ENCODE peak calls at places on chromosomes 13 and 19, in four cellular contexts. C, M, O and B are unnamed samples.
A peak's percentile ranks its signal among the peaks of the same experiment; 100 is the strongest.

GRCh38 chr13:30577381-30577780 is 40.3 kb upstream of the USPL1 start:
- DNase-seq in M (peak; percentile 13), C (peak; percentile 72), O (peak; percentile 65), B (no peak)

GRCh38 chr19:16957151-16957662 is 68.4 kb downstream of the F2RL3 start:
- DNase-seq in C (no peak), O (no peak), M (no peak), B (no peak)

GRCh38 chr13:50677687-50678463 is 165.6 kb downstream of the DLEU7 start:
- DNase-seq in M (no peak), O (no peak), C (no peak), B (no peak)

GRCh38 chr13:20182231-20182846 is 10.4 kb downstream of the GJB2 start:
- DNase-seq in C (peak; percentile 35), M (peak; percentile 63), O (peak; percentile 63), B (peak; percentile 46)

GRCh38 chr19:2627319-2627829 is 75.1 kb downstream of the GNG7 start:
- DNase-seq in O (no peak), C (no peak), M (peak; percentile 68), B (no peak)

GRCh38 chr13:43804461-43805070 is 17.8 kb upstream of the ENOX1 start:
- DNase-seq in M (peak; percentile 39), C (peak; percentile 13), O (peak; percentile 36), B (no peak)

GRCh38 chr13:90188237-90188636 is 1159.2 kb upstream of the MIR17HG start:
- DNase-seq in C (no peak), M (no peak), O (no peak), B (no peak)

GRCh38 chr13:46632171-46632570 is 79.2 kb downstream of the LRCH1 start:
- DNase-seq in C (no peak), M (no peak), O (no peak), B (no peak)

GRCh38 chr19:4130635-4131438 is 6.9 kb upstream of the MAP2K2 start:
- DNase-seq in M (peak; percentile 93), C (no peak), O (peak; percentile 90), B (no peak)

GRCh38 chr13:20125129-20125782 is 35.6 kb downstream of the GJA3 start:
- DNase-seq in O (no peak), C (no peak), M (no peak), B (no peak)

GRCh38 chr19:53103141-53103902 is at the start of gene ZNF160:
- DNase-seq in C (peak; percentile 89), M (peak; percentile 80), O (peak; percentile 98), B (peak; percentile 99)

GRCh38 chr19:7605490-7606222 is 10.0 kb downstream of the CAMSAP3 start:
- DNase-seq in M (peak; percentile 57), O (peak; percentile 98), C (peak; percentile 9), B (peak; percentile 89)

GRCh38 chr19:8461891-8462290 is 17.1 kb downstream of the HNRNPM start:
- DNase-seq in O (no peak), M (no peak), C (no peak), B (no peak)

DNA sequence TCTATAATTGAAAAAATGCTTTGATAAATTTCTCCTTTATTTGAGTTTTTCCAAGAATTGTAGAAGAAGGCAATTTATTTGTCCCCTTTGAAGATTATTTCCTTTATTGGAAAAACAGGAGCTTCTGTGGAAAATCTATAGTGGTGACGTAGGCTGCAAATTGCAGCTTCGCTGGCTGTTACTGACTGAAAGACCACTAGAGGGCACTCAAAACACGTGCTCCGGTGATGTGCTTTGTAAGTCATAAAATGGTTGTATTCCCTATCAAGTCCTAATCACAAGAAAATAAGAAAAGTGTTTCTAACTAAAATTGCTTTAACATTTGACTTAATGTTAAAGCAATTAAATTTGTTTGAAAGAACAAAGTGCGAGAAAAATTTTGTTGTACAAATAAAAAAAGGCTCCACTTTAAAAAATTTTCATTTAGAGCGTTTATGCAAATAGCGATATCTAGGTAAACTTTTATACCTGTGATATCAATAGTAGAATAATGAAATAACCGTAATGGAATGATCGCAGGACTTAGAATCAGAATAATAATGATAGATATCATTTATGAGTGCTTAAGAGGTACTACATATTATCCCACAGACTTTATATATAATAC is 638.2 kb upstream of the SPRY2 start:
- DNase-seq in O (peak; percentile 57), C (peak; percentile 11), M (peak; percentile 57), B (peak; percentile 53)
- TF ChIP-seq CBFB in O (no peak), C (no peak), M (no peak), B (no peak)

GRCh38 chr19:45070861-45071544 is 5.3 kb downstream of the ZNF296 start:
- DNase-seq in M (no peak), C (no peak), O (no peak), B (no peak)

GRCh38 chr19:45068041-45068440 is 8.2 kb downstream of the ZNF296 start:
- DNase-seq in C (no peak), M (no peak), O (no peak), B (no peak)

GRCh38 chr19:45070214-45070613 is 6.1 kb downstream of the ZNF296 start:
- DNase-seq in C (no peak), M (no peak), O (no peak), B (no peak)

GRCh38 chr19:45066921-45067661 is 9.2 kb downstream of the ZNF296 start:
- DNase-seq in M (no peak), O (no peak), C (no peak), B (no peak)

DNA sequence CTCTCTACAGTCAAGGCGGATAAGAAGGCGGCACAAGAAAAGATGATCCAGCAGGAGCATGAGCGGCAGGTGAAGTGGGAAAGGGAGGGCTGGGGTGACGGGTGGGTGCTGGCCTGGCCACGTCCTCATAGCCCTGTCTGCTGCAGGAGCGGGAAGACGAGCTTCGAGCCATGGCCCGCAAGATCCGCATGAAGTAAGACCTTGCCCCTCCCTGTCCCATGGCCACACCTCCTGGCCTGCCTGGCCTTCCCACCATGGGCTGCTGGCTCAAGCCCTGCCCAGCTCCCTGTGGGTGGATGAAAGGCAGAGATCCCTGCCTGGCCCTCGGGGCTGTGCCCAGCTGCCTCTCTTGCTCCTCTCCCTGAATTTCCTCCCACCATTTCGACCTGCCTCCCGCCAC is 7.2 kb downstream of the ZNF296 start:
- DNase-seq in C (no peak), M (no peak), O (peak; percentile 30), B (peak; percentile 66)
- TF ChIP-seq CBFB in C (no peak), M (no peak), O (no peak), B (no peak)

GRCh38 chr13:101523732-101524131 is 71.3 kb downstream of the ITGBL1 start:
- DNase-seq in C (no peak), M (no peak), O (no peak), B (no peak)

GRCh38 chr13:101522607-101523006 is 70.1 kb downstream of the ITGBL1 start:
- DNase-seq in C (no peak), O (no peak), M (peak; percentile 1), B (no peak)

GRCh38 chr13:101521371-101521770 is 68.9 kb downstream of the ITGBL1 start:
- DNase-seq in O (no peak), C (no peak), M (no peak), B (no peak)

GRCh38 chr13:101523154-101523669 is 70.7 kb downstream of the ITGBL1 start:
- DNase-seq in O (no peak), M (no peak), C (no peak), B (no peak)

GRCh38 chr13:101520672-101521071 is 68.2 kb downstream of the ITGBL1 start:
- DNase-seq in O (no peak), M (no peak), C (no peak), B (no peak)
- TF ChIP-seq CBFB in O (no peak), M (no peak), C (no peak), B (no peak)

GRCh38 chr13:72651196-72651595 is 76.2 kb downstream of the MZT1 start:
- DNase-seq in O (no peak), C (no peak), M (peak; percentile 17), B (no peak)

GRCh38 chr13:72657379-72657778 is 70.0 kb downstream of the MZT1 start:
- DNase-seq in M (no peak), O (no peak), C (no peak), B (no peak)

GRCh38 chr13:72648513-72649065 is 78.8 kb downstream of the MZT1 start:
- DNase-seq in C (no peak), M (no peak), O (peak; percentile 3), B (no peak)

GRCh38 chr13:72656357-72656756 is 71.1 kb downstream of the MZT1 start:
- DNase-seq in M (no peak), C (no peak), O (no peak), B (no peak)

GRCh38 chr13:72652681-72653080 is 74.7 kb downstream of the MZT1 start:
- DNase-seq in O (no peak), C (no peak), M (no peak), B (no peak)
- TF ChIP-seq CBFB in O (no peak), C (no peak), M (no peak), B (no peak)

DNA sequence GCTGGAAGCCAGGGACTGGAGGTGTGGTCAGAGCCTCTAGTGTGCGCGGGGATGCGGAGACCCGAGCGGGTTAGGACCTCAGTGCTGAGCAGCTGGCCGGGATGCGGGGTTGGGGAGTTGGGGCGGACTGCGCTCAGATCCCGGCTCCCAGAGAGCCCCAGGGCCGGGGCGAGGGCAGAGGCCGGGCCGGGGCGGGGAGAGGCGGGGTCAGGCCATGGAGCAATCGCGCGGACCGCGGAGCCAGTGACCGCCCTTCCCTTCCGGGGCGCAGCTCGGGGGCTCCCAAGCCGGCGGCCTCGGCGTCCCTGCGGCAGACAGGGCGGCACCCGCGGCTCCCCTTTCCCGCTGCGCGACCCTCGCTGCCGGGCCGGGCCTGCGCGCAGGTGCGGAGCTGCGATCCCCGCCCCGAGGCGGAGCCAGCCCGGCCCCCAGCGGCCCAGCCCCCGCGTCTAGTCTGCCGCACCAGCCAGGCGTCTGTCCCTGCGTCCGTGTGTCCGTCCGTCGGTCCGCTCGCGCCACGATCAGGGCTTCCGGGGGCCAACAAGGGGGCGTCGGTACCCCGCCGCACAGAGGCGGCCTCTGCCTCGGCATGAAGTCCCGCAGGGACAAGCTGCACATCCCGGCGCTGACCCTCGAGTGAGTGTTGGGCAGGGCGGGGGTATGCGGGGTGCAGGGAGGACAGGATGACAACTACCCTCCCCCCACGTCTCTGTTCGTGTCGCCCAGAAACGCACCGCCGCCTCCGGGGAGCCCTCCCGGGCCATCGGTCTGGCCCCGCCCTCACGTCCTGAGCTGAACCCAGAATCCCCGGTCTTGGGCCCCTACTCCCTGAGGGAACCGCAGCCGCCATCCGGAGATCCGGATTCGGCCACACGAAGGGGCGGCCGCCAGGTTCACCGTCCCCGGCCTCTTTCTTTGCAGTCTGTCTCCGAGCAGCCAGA is 12.4 kb downstream of the MAST3 start:
- DNase-seq in O (peak; percentile 71), C (no peak), M (peak; percentile 29), B (peak; percentile 60)
- TF ChIP-seq CBFB in O (no peak), C (no peak), M (no peak), B (no peak)

GRCh38 chr19:48560095-48560530 is 8.1 kb downstream of the SULT2B1 start:
- DNase-seq in M (peak; percentile 43), O (peak; percentile 35), C (no peak), B (peak; percentile 48)

GRCh38 chr19:48565090-48565489 is 13.1 kb downstream of the SULT2B1 start:
- DNase-seq in C (no peak), O (peak; percentile 36), M (peak; percentile 88), B (no peak)

GRCh38 chr19:48558018-48558684 is 6.2 kb downstream of the SULT2B1 start:
- DNase-seq in M (peak; percentile 93), O (peak; percentile 31), C (no peak), B (peak; percentile 41)

GRCh38 chr19:48556825-48557224 is 4.9 kb downstream of the SULT2B1 start:
- DNase-seq in C (no peak), M (no peak), O (no peak), B (no peak)

GRCh38 chr19:48561412-48561811 is 9.4 kb downstream of the SULT2B1 start:
- DNase-seq in M (no peak), O (no peak), C (no peak), B (no peak)
- TF ChIP-seq CBFB in M (no peak), O (no peak), C (no peak), B (no peak)